ENCODE peak calls at places on chromosomes 16 and 17, in five cellular contexts. J is right cardiac atrium, S is aorta, O is Right ventricle myocardium inferior, V is RWPE2. H is an unnamed sample.

GRCh38 chr17:835263-835662 is 53.1 kb downstream of the MRM3 start:
- ATAC-seq in J (peak; percentile 69), S (peak; percentile 60), O (no peak), V (no peak), H (no peak)

GRCh38 chr16:84907575-84907974 is 87.8 kb downstream of the CRISPLD2 start:
- ATAC-seq in J (peak; percentile 22), S (peak; percentile 49), O (peak; percentile 67), V (no peak), H (no peak)

GRCh38 chr16:26666486-26666885 is 400.2 kb upstream of the C16orf82 start:
- ATAC-seq in J (no peak), S (no peak), O (no peak), V (no peak), H (peak; percentile 34)

GRCh38 chr17:81815646-81815985 is 11.7 kb downstream of the GCGR start:
- ATAC-seq in J (no peak), S (no peak), O (no peak), V (peak; percentile 9), H (no peak)

GRCh38 chr17:64152428-64153125 is 22.6 kb upstream of the ERN1 start:
- ATAC-seq in J (peak; percentile 63), S (no peak), O (no peak), V (no peak), H (no peak)

GRCh38 chr17:14950216-14950615 is 314.9 kb downstream of the PMP22 start:
- ATAC-seq in J (no peak), S (no peak), O (no peak), V (no peak), H (no peak)

GRCh38 chr16:85810097-85810741 is 10.7 kb downstream of the COX4I1 start:
- ATAC-seq in J (no peak), S (no peak), O (peak; percentile 3), V (no peak), H (no peak)

GRCh38 chr16:69890114-69890890 is 60.8 kb upstream of the CLEC18A start:
- ATAC-seq in J (peak; percentile 96), S (peak; percentile 81), O (peak; percentile 91), V (no peak), H (no peak)

GRCh38 chr17:80545499-80545826 is 825 bp downstream of the RPTOR start:
- ATAC-seq in J (no peak), S (no peak), O (no peak), V (no peak), H (no peak)

H was measured in activated T-helper 17 cell treated with anti-CD3 and anti-CD28 coated beads, Interleukin-2, amount 50 U/mL, for 72 hours.